ENCODE peak calls at places on chromosomes 16 and 17, in four cellular contexts. A, J, C and H are unnamed samples.

GRCh38 chr17:35972066-35972465 is 9.2 kb downstream of the CCL16 start:
- DNase-seq in A (no peak), J (no peak), C (no peak), H (no peak)

GRCh38 chr17:13961262-13961661 is 108.0 kb upstream of the COX10 start:
- DNase-seq in J (no peak), A (no peak), C (no peak), H (no peak)

GRCh38 chr17:76683011-76683755 is 27.6 kb downstream of the MXRA7 start:
- DNase-seq in C (peak), J (peak), A (no peak), H (no peak)

GRCh38 chr17:42402121-42402516 is 13.9 kb upstream of the STAT3 start:
- DNase-seq in C (no peak), J (no peak), A (no peak), H (no peak)

GRCh38 chr16:85056211-85056748 is 28.7 kb downstream of the KIAA0513 start:
- DNase-seq in C (peak), J (peak), A (no peak), H (no peak)

GRCh38 chr16:74888227-74888862 is 96.6 kb downstream of the WDR59 start:
- DNase-seq in J (no peak), A (no peak), C (no peak), H (no peak)

GRCh38 chr17:31391496-31391949 is at the start of gene RAB11FIP4:
- DNase-seq in J (no peak), A (no peak), C (peak), H (no peak)

GRCh38 chr16:77974883-77975282 is 47.5 kb upstream of the CLEC3A start:
- DNase-seq in A (peak), J (no peak), C (no peak), H (no peak)

GRCh38 chr16:55643161-55643970 is 12.4 kb upstream of the SLC6A2 start:
- DNase-seq in C (no peak), A (no peak), J (peak), H (no peak)

GRCh38 chr17:44004761-44005526 is 522 bp downstream of the NAGS start:
- DNase-seq in A (no peak), J (no peak), C (peak), H (no peak)

GRCh38 chr17:83122834-83123233 is 43.4 kb downstream of the METRNL start:
- DNase-seq in J (peak), A (no peak), C (no peak), H (no peak)

GRCh38 chr17:78993241-78993956 is 13.7 kb upstream of the LGALS3BP start:
- DNase-seq in A (no peak), C (peak), J (peak), H (no peak)

GRCh38 chr16:25587783-25588182 is 104.0 kb upstream of the HS3ST4 start:
- DNase-seq in J (no peak), A (no peak), C (no peak), H (no peak)

GRCh38 chr16:3503513-3503912 is 2.7 kb downstream of the CLUAP1 start:
- DNase-seq in C (no peak), A (no peak), J (no peak), H (no peak)

GRCh38 chr16:20611350-20611902 is 35.3 kb upstream of the ACSM2B start:
- DNase-seq in C (no peak), A (no peak), J (no peak), H (no peak)

GRCh38 chr17:13323990-13324389 is 277.7 kb downstream of the HS3ST3A1 start:
- DNase-seq in C (no peak), J (peak), A (no peak), H (no peak)

GRCh38 chr16:47872228-47872627 is 283.6 kb downstream of the ABCC12 start:
- DNase-seq in A (no peak), J (no peak), C (no peak), H (no peak)

GRCh38 chr17:77723071-77723908 is 235.2 kb upstream of the TNRC6C start:
- DNase-seq in J (no peak), A (no peak), C (peak), H (no peak)

GRCh38 chr16:68490829-68491575 is 42.7 kb upstream of the SMPD3 start:
- DNase-seq in C (no peak), J (peak), A (peak), H (no peak)

GRCh38 chr17:39636927-39637736 is at the start of gene STARD3:
- DNase-seq in C (peak), A (peak), J (peak), H (peak)

GRCh38 chr17:51857052-51857593 is 301.4 kb downstream of the CA10 start:
- DNase-seq in A (no peak), C (peak), J (no peak), H (no peak)
- TF ChIP-seq CTCF in A (no peak), C (peak), J (no peak), H (no peak)

DNA sequence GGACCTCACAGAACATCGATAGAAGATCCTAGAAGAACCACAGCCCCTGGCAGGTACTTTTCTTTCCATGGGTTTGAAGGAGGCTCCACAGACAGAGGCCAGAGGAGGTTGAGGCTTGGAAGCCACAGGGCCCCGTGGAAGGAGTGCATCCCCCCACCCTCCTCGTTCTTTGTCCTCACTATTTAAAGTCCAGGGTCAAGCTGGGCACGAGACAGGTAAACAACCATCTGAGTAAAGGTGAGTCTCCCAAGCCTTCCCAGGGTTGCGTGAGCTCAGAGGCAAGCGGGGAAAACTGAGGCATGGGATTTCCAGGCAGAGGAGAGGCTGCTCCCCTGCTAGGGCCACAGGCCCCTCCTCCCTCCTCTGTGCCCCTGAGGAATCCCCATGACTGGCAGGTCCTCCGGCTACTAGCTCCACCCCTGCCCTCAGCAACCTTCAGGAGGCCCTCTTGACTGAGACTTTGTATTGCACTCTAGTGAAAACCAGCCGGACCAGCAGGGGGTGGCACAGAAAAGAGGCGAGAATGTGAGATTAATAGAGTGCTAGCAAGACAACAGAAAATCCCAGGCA is 927 bp upstream of the SULT1A2 start:
- DNase-seq in A (no peak), J (no peak), C (no peak), H (no peak)
- TF ChIP-seq CTCF in A (no peak), J (no peak), C (no peak), H (no peak)

GRCh38 chr16:4802659-4803287 is 340 bp upstream of the ROGDI start:
- DNase-seq in J (peak), C (peak), A (peak), H (peak)
- TF ChIP-seq CTCF in J (no peak), C (no peak), A (no peak), H (no peak)

DNA sequence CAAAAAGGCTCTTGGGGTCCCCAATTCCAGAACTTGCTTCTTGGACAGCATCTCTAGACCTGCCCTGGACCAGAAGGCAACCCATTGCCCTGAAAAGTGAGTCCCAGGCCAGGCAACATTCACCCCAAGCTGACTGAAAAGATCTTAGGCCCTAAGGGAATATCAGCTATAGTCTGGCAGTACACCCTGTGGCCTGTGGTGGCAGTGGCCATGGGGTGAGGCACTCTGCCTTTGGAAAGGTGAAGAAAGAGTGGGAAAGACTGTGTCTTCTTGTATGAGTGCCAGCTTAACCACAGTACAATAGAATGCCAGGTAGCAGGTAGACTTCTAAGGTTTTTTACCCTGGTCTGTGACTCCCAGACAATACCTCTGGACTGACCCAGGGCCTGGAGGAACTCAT is 564.5 kb downstream of the CDH8 start:
- DNase-seq in J (no peak), C (no peak), A (no peak), H (no peak)
- TF ChIP-seq CTCF in J (no peak), C (no peak), A (no peak), H (no peak)